ENCODE peak calls at places on chromosomes 12 and 14, in six cellular contexts. Y is fibroblast of the aortic adventitia; F is stimulated activated CD8-positive, alpha-beta memory T cell treated with anti-CD3 and anti-CD28 coated beads, Interleukin-15, amount 100 ng/mL, for 24 hours; O is IMR-90; I is activated T-helper 1 cell treated with anti-CD3 and anti-CD28 coated beads, Interleukin-2, amount 50 U/mL, for 16 hours; Z is HEK293T. T is an unnamed sample.

GRCh38 chr14:68278568-68279436 is 459.2 kb downstream of the RAD51B start:
- DNase-seq in Y (peak; percentile 43), F (no peak), O (peak; percentile 64), I (no peak), Z (no peak), T (peak; percentile 69)

GRCh38 chr12:122909442-122910288 is 13.7 kb upstream of the VPS37B start:
- DNase-seq in Y (no peak), F (no peak), O (no peak), I (no peak), Z (no peak), T (no peak)

GRCh38 chr14:33590891-33591630 is 359.8 kb downstream of the EGLN3 start:
- DNase-seq in Y (no peak), F (no peak), O (no peak), I (no peak), Z (no peak), T (no peak)

GRCh38 chr12:27133022-27133590 is 50.7 kb upstream of the C12orf71 start:
- DNase-seq in Y (no peak), F (no peak), O (no peak), I (no peak), Z (no peak), T (no peak)

GRCh38 chr12:131536337-131536736 is 174.6 kb upstream of the SFSWAP start:
- DNase-seq in Y (no peak), F (no peak), O (no peak), I (peak; percentile 11), Z (no peak), T (no peak)

GRCh38 chr14:99380402-99380801 is 100.3 kb downstream of the SETD3 start:
- DNase-seq in Y (no peak), F (no peak), O (no peak), I (no peak), Z (no peak), T (no peak)

GRCh38 chr12:26783133-26783531 is 49.9 kb downstream of the ITPR2 start:
- DNase-seq in Y (no peak), F (no peak), O (no peak), I (no peak), Z (no peak), T (no peak)

GRCh38 chr14:26281280-26281998 is 316.4 kb downstream of the NOVA1 start:
- DNase-seq in Y (peak; percentile 96), F (no peak), O (peak; percentile 87), I (no peak), Z (no peak), T (peak; percentile 88)

GRCh38 chr14:60563113-60563512 is 54.2 kb downstream of the SIX6 start:
- DNase-seq in Y (peak; percentile 97), F (no peak), O (peak; percentile 74), I (no peak), Z (no peak), T (no peak)

GRCh38 chr12:112107306-112107705 is 1.3 kb downstream of the NAA25 start:
- DNase-seq in Y (no peak), F (no peak), O (no peak), I (no peak), Z (no peak), T (peak; percentile 42)

GRCh38 chr12:47811581-47812484 is 7.9 kb downstream of the HDAC7 start:
- DNase-seq in Y (peak; percentile 98), F (no peak), O (peak; percentile 86), I (no peak), Z (no peak), T (peak; percentile 65)

GRCh38 chr14:69695664-69696527 is 71.0 kb upstream of the SRSF5 start:
- DNase-seq in Y (peak; percentile 42), F (no peak), O (peak; percentile 30), I (no peak), Z (no peak), T (peak; percentile 36)

GRCh38 chr12:115378296-115378695 is 694.3 kb upstream of the TBX3 start:
- DNase-seq in Y (no peak), F (no peak), O (no peak), I (no peak), Z (no peak), T (no peak)

GRCh38 chr14:102862154-102862772 is 60.2 kb upstream of the AMN start:
- DNase-seq in Y (no peak), F (no peak), O (no peak), I (no peak), Z (no peak), T (no peak)

T was measured in epithelial cell of esophagus.